ENCODE peak calls at places on chromosomes 2 and 18, in six cellular contexts. J is choroid plexus epithelial cell; Q is GM23248; D is activated gamma-delta T cell; U is immature natural killer cell; S is CD4-positive, CD25-positive, alpha-beta regulatory T cell. Y is an unnamed sample.

GRCh38 chr2:95389256-95390119 is 13.0 kb upstream of the FAHD2A start:
- DNase-seq in J (peak), U (peak), S (peak), D (no peak), Q (peak), Y (no peak)

GRCh38 chr18:48575301-48575657 is 36.4 kb downstream of the CTIF start:
- DNase-seq in J (no peak), S (no peak), Q (peak), D (no peak), U (no peak), Y (no peak)

GRCh38 chr18:39178171-39178570 is 1612.6 kb upstream of the CELF4 start:
- DNase-seq in S (no peak), Q (no peak), J (no peak), U (no peak), D (no peak), Y (no peak)

GRCh38 chr2:200901459-200902072 is 12.4 kb downstream of the NIF3L1 start:
- DNase-seq in Q (peak), D (no peak), J (peak), S (peak), U (peak), Y (no peak)

GRCh38 chr2:2280483-2280882 is 50.6 kb downstream of the MYT1L start:
- DNase-seq in U (no peak), S (no peak), Q (no peak), J (no peak), D (no peak), Y (no peak)

GRCh38 chr18:79064228-79064627 is 5.0 kb upstream of the ATP9B start:
- DNase-seq in D (no peak), Q (no peak), J (no peak), S (no peak), U (no peak), Y (no peak)

GRCh38 chr18:53771664-53772063 is 452.8 kb downstream of the MBD2 start:
- DNase-seq in S (no peak), U (no peak), D (no peak), Q (no peak), J (no peak), Y (no peak)

GRCh38 chr18:46678785-46679404 is 21.9 kb upstream of the LOXHD1 start:
- DNase-seq in Q (no peak), D (no peak), S (no peak), J (no peak), U (peak), Y (no peak)

GRCh38 chr2:37798315-37799005 is 126.6 kb upstream of the RMDN2 start:
- DNase-seq in Q (no peak), D (no peak), J (no peak), S (no peak), U (no peak), Y (no peak)

GRCh38 chr2:75481041-75481836 is 79.5 kb downstream of the EVA1A start:
- DNase-seq in Q (peak), U (no peak), D (no peak), J (peak), S (peak), Y (no peak)